ENCODE peak calls at places on chromosomes 3 and 15, in four cellular contexts. S is A549, M is aorta, R is NT2/D1. Z is an unnamed sample.

GRCh38 chr3:182525975-182526374 is 267.3 kb upstream of the ATP11B start:
- DNase-seq in S (no peak), M (no peak), R (no peak), Z (no peak)

GRCh38 chr15:92707880-92708551 is 52.4 kb upstream of the FAM174B start:
- DNase-seq in S (no peak), M (no peak), R (no peak), Z (no peak)

GRCh38 chr15:31102374-31103342 is 1.1 kb upstream of the TRPM1 start:
- DNase-seq in S (no peak), M (no peak), R (no peak), Z (no peak)

GRCh38 chr15:88615303-88616107 is 5.6 kb upstream of the AEN start:
- DNase-seq in S (no peak), M (no peak), R (no peak), Z (no peak)

GRCh38 chr15:67172172-67172571 is 82.3 kb downstream of the AAGAB start:
- DNase-seq in S (no peak), M (no peak), R (no peak), Z (no peak)

GRCh38 chr3:148309390-148310035 is 388.2 kb upstream of the AGTR1 start:
- DNase-seq in S (peak), M (no peak), R (peak), Z (no peak)

GRCh38 chr3:192879346-192880031 is 38.2 kb downstream of the MB21D2 start:
- DNase-seq in S (peak), M (no peak), R (peak), Z (no peak)

GRCh38 chr3:46393554-46394434 is 13.1 kb downstream of the CCR5AS start:
- DNase-seq in S (no peak), M (no peak), R (peak), Z (peak)

GRCh38 chr3:125129512-125129962 is 73.7 kb upstream of the HEG1 start:
- DNase-seq in S (no peak), M (peak), R (no peak), Z (no peak)

GRCh38 chr3:50442940-50443579 is 60.4 kb downstream of the CACNA2D2 start:
- DNase-seq in S (no peak), M (no peak), R (no peak), Z (no peak)

GRCh38 chr3:142098974-142099373 is 50.4 kb downstream of the TFDP2 start:
- DNase-seq in S (no peak), M (no peak), R (no peak), Z (no peak)

GRCh38 chr3:34283743-34284142 is 485.3 kb downstream of the PDCD6IP start:
- DNase-seq in S (no peak), M (no peak), R (no peak), Z (no peak)

GRCh38 chr3:57007513-57008415 is 52.7 kb upstream of the SPATA12 start:
- DNase-seq in S (peak), M (peak), R (no peak), Z (peak)

GRCh38 chr3:86594838-86595237 is 396.1 kb downstream of the VGLL3 start:
- DNase-seq in S (no peak), M (no peak), R (no peak), Z (no peak)

GRCh38 chr3:107993771-107994170 is 97.1 kb downstream of the CD47 start:
- DNase-seq in S (no peak), M (no peak), R (no peak), Z (no peak)

GRCh38 chr3:46998121-46998851 is 18.8 kb downstream of the NBEAL2 start:
- DNase-seq in S (peak), M (peak), R (peak), Z (no peak)

GRCh38 chr3:105906834-105907233 is 38.0 kb upstream of the CBLB start:
- DNase-seq in S (no peak), M (peak), R (no peak), Z (peak)

GRCh38 chr3:123262226-123262625 is 60.5 kb downstream of the SEC22A start:
- DNase-seq in S (no peak), M (no peak), R (no peak), Z (no peak)

GRCh38 chr3:108479212-108479611 is 31.2 kb downstream of the MYH15 start:
- DNase-seq in S (no peak), M (no peak), R (no peak), Z (no peak)

GRCh38 chr3:47854720-47855455 is 52.0 kb downstream of the DHX30 start:
- DNase-seq in S (no peak), M (no peak), R (no peak), Z (no peak)

GRCh38 chr3:25428003-25428861 is at the start of gene RARB:
- DNase-seq in S (peak), M (peak), R (peak), Z (peak)

GRCh38 chr3:20760981-20761380 is 575.0 kb upstream of the SGO1 start:
- DNase-seq in S (no peak), M (no peak), R (no peak), Z (no peak)

GRCh38 chr15:67049351-67050044 is 15.9 kb upstream of the SMAD3 start:
- DNase-seq in S (no peak), M (peak), R (no peak), Z (no peak)

GRCh38 chr3:65939841-65940246 is 98.9 kb downstream of the MAGI1 start:
- DNase-seq in S (no peak), M (no peak), R (no peak), Z (no peak)
- H3K4me3 ChIP-seq in S (no peak), M (no peak), R (no peak), Z (no peak)

DNA sequence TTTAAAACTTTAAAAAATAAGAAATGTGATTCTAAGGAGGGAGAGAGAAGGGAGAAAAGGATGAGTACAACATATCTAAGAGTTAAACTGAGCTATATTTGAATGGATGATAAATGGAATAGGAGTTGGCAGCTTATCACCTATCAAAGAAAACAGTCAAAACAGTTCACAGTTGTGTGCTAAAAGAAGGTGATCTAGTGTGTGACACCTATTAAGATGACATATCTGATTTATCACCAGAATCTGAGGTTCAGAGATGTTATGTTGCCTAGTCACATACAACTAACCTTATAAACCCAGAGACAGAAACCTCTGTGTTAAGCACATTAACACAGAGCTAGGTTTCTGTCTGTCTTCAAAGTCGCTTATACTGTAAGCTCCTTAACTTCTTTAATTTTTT is 3.0 kb downstream of the ATP13A3 start:
- DNase-seq in S (no peak), M (no peak), R (no peak), Z (no peak)
- H3K4me3 ChIP-seq in S (no peak), M (no peak), R (no peak), Z (no peak)

DNA sequence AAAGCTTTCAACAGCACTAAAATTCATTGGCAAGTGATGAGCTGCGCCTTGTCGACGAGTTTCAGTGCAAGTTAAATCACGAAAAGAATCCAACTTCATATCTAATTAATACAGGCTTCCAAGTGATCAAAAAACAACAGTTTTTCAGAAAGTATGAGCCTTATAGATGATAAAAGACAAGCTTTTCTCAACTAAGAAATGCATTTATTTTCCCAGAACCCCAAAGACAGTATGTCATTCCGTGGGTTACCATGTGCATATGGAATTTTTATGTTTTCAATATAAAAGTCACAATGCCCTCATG is 442.8 kb downstream of the MAGI1 start:
- DNase-seq in S (no peak), M (no peak), R (no peak), Z (no peak)
- H3K4me3 ChIP-seq in S (no peak), M (no peak), R (no peak), Z (no peak)

DNA sequence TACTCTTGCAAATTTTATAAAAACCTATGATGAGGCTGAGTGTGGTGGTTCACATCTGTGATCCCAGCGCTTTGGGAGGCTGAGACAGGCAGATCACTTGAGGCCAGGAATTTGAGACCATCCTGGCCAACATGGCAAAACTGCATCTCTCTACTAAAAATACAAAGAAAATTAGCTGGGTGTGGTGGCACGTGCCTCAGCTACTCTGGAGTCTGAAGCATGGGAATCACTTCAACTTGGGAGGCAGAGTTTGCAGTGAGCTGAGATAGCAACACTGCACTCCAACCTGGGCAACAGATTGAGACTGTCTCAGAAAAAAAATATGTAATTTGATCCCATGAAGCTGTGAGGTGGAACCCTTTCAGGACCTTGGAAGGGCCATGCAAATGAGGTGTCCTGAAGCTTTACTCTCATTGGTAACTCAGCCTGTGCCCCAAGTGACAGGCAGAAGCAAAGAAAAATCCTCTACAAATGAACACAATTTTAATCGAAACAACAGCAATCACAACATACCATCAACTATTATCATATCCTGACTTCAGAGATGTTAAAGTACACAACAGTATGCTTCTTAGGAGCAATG is 84.6 kb upstream of the CDV3 start:
- DNase-seq in S (no peak), M (no peak), R (no peak), Z (no peak)
- H3K4me3 ChIP-seq in S (no peak), M (no peak), R (no peak), Z (no peak)

GRCh38 chr3:187183903-187184302 is 13.4 kb upstream of the RTP1 start:
- DNase-seq in S (no peak), M (no peak), R (no peak), Z (no peak)

GRCh38 chr3:187186375-187186774 is 10.9 kb upstream of the RTP1 start:
- DNase-seq in S (no peak), M (no peak), R (no peak), Z (no peak)

GRCh38 chr3:187185759-187186158 is 11.5 kb upstream of the RTP1 start:
- DNase-seq in S (no peak), M (no peak), R (peak), Z (no peak)

GRCh38 chr3:187181454-187182170 is 15.7 kb upstream of the RTP1 start:
- DNase-seq in S (no peak), M (no peak), R (no peak), Z (no peak)

GRCh38 chr3:187183210-187183862 is 13.9 kb upstream of the RTP1 start:
- DNase-seq in S (no peak), M (peak), R (no peak), Z (no peak)
- H3K4me3 ChIP-seq in S (no peak), M (no peak), R (no peak), Z (no peak)